ENCODE peak calls at places on chromosomes 6 and 20, in four cellular contexts. One of them, this sample, is unnamed.
A peak's percentile ranks its signal among the peaks of the same experiment; 100 is the strongest.

GRCh38 chr20:23164176-23164601 is 78.1 kb upstream of the CD93 start:
- DNase-seq in sigmoid colon: peak; percentile 61
- DNase-seq in tibial nerve: peak; percentile 3
- DNase-seq in A549: no peak
- DNase-seq in this sample: peak; percentile 71

GRCh38 chr20:7094438-7094997 is 327.0 kb downstream of the BMP2 start:
- DNase-seq in sigmoid colon: no peak
- DNase-seq in tibial nerve: no peak
- DNase-seq in A549: peak; percentile 47
- DNase-seq in this sample: peak; percentile 41

GRCh38 chr6:147132889-147133288 is 71.3 kb upstream of the STXBP5 start:
- DNase-seq in sigmoid colon: no peak
- DNase-seq in A549: no peak
- DNase-seq in tibial nerve: no peak
- DNase-seq in this sample: no peak

GRCh38 chr20:50385733-50386640 is 124.2 kb upstream of the PTPN1 start:
- DNase-seq in sigmoid colon: no peak
- DNase-seq in tibial nerve: no peak
- DNase-seq in A549: no peak
- DNase-seq in this sample: no peak

GRCh38 chr6:168737481-168737880 is 296.5 kb downstream of the SMOC2 start:
- DNase-seq in A549: peak; percentile 9
- DNase-seq in sigmoid colon: no peak
- DNase-seq in tibial nerve: no peak
- DNase-seq in this sample: no peak

GRCh38 chr6:296151-297122 is 4.2 kb downstream of the DUSP22 start:
- DNase-seq in A549: no peak
- DNase-seq in sigmoid colon: peak; percentile 72
- DNase-seq in tibial nerve: no peak
- DNase-seq in this sample: peak; percentile 55

GRCh38 chr6:170147832-170148708 is 142.8 kb downstream of the DLL1 start:
- DNase-seq in tibial nerve: no peak
- DNase-seq in A549: no peak
- DNase-seq in sigmoid colon: peak; percentile 56
- DNase-seq in this sample: peak; percentile 28

GRCh38 chr6:36099872-36100483 is 30.3 kb upstream of the MAPK13 start:
- DNase-seq in A549: no peak
- DNase-seq in sigmoid colon: no peak
- DNase-seq in tibial nerve: no peak
- DNase-seq in this sample: no peak

GRCh38 chr6:158686311-158686710 is 36.5 kb downstream of the SYTL3 start:
- DNase-seq in tibial nerve: no peak
- DNase-seq in A549: no peak
- DNase-seq in sigmoid colon: no peak
- DNase-seq in this sample: no peak

GRCh38 chr6:27124252-27124657 is 123.2 kb upstream of the PRSS16 start:
- DNase-seq in sigmoid colon: no peak
- DNase-seq in tibial nerve: no peak
- DNase-seq in A549: no peak
- DNase-seq in this sample: no peak

GRCh38 chr20:1798982-1799381 is 96.2 kb upstream of the SIRPA start:
- DNase-seq in sigmoid colon: no peak
- DNase-seq in A549: no peak
- DNase-seq in tibial nerve: no peak
- DNase-seq in this sample: no peak

GRCh38 chr20:16942702-16943101 is 194.5 kb downstream of the OTOR start:
- DNase-seq in tibial nerve: no peak
- DNase-seq in sigmoid colon: no peak
- DNase-seq in A549: no peak
- DNase-seq in this sample: no peak

GRCh38 chr6:132830236-132830799 is 15.9 kb downstream of the RPS12 start:
- DNase-seq in A549: peak; percentile 35
- DNase-seq in sigmoid colon: no peak
- DNase-seq in tibial nerve: no peak
- DNase-seq in this sample: no peak

GRCh38 chr6:47633141-47633540 is 65.2 kb upstream of the ADGRF4 start:
- DNase-seq in sigmoid colon: no peak
- DNase-seq in A549: peak; percentile 21
- DNase-seq in tibial nerve: no peak
- DNase-seq in this sample: no peak

GRCh38 chr6:155200012-155200411 is 63.8 kb upstream of the CLDN20 start:
- DNase-seq in sigmoid colon: no peak
- DNase-seq in A549: no peak
- DNase-seq in tibial nerve: no peak
- DNase-seq in this sample: no peak

GRCh38 chr6:56540950-56541600 is 101.6 kb downstream of the DST start:
- DNase-seq in sigmoid colon: no peak
- DNase-seq in tibial nerve: no peak
- DNase-seq in A549: no peak
- DNase-seq in this sample: no peak

GRCh38 chr20:49641683-49642649 is 71.7 kb downstream of the B4GALT5 start:
- DNase-seq in A549: no peak
- DNase-seq in tibial nerve: no peak
- DNase-seq in sigmoid colon: no peak
- DNase-seq in this sample: peak; percentile 49

GRCh38 chr6:98833101-98834059 is 994 bp upstream of the POU3F2 start:
- DNase-seq in tibial nerve: no peak
- DNase-seq in sigmoid colon: peak; percentile 64
- DNase-seq in A549: peak; percentile 56
- DNase-seq in this sample: no peak

GRCh38 chr20:17226410-17227198 is at the start of gene PCSK2:
- DNase-seq in A549: peak; percentile 31
- DNase-seq in tibial nerve: no peak
- DNase-seq in sigmoid colon: peak; percentile 63
- DNase-seq in this sample: peak; percentile 12

GRCh38 chr6:34557228-34557627 is 1.1 kb upstream of the SPDEF start:
- DNase-seq in sigmoid colon: no peak
- DNase-seq in A549: no peak
- DNase-seq in tibial nerve: no peak
- DNase-seq in this sample: no peak

GRCh38 chr6:47736083-47736700 is 37.8 kb downstream of the ADGRF4 start:
- DNase-seq in sigmoid colon: no peak
- DNase-seq in A549: no peak
- DNase-seq in tibial nerve: no peak
- DNase-seq in this sample: peak; percentile 27

GRCh38 chr6:112232845-112233256 is 21.5 kb downstream of the LAMA4 start:
- DNase-seq in tibial nerve: peak; percentile 49
- DNase-seq in sigmoid colon: peak; percentile 84
- DNase-seq in A549: no peak
- DNase-seq in this sample: no peak

GRCh38 chr6:169969372-169970099 is 218.1 kb downstream of the ERMARD start:
- DNase-seq in sigmoid colon: peak; percentile 46
- DNase-seq in tibial nerve: no peak
- DNase-seq in A549: no peak
- DNase-seq in this sample: no peak

GRCh38 chr20:36573103-36573797 is at the start of gene TGIF2:
- DNase-seq in sigmoid colon: peak; percentile 92
- DNase-seq in tibial nerve: peak; percentile 72
- DNase-seq in A549: peak; percentile 55
- DNase-seq in this sample: peak; percentile 87

GRCh38 chr20:11810316-11811130 is 107.2 kb upstream of the BTBD3 start:
- DNase-seq in sigmoid colon: no peak
- DNase-seq in A549: no peak
- DNase-seq in tibial nerve: no peak
- DNase-seq in this sample: no peak

GRCh38 chr20:40959325-40960092 is 69.1 kb upstream of the TOP1 start:
- DNase-seq in tibial nerve: no peak
- DNase-seq in A549: no peak
- DNase-seq in sigmoid colon: peak; percentile 22
- DNase-seq in this sample: no peak

GRCh38 chr6:131063028-131063763 is at the start of gene EPB41L2:
- DNase-seq in A549: peak; percentile 79
- DNase-seq in sigmoid colon: peak; percentile 94
- DNase-seq in tibial nerve: peak; percentile 80
- DNase-seq in this sample: peak; percentile 92

GRCh38 chr6:113018351-113019151 is 671.4 kb downstream of the RFPL4B start:
- DNase-seq in tibial nerve: peak; percentile 63
- DNase-seq in sigmoid colon: peak; percentile 55
- DNase-seq in A549: no peak
- DNase-seq in this sample: peak; percentile 27

GRCh38 chr6:150001295-150001990 is 23.9 kb downstream of the RAET1L start:
- DNase-seq in A549: no peak
- DNase-seq in sigmoid colon: no peak
- DNase-seq in tibial nerve: no peak
- DNase-seq in this sample: no peak

GRCh38 chr20:32437391-32438074 is 79.4 kb downstream of the ASXL1 start:
- DNase-seq in sigmoid colon: no peak
- DNase-seq in A549: peak; percentile 37
- DNase-seq in tibial nerve: no peak
- DNase-seq in this sample: no peak
- TF ChIP-seq EP300 in sigmoid colon: no peak
- TF ChIP-seq EP300 in A549: no peak
- TF ChIP-seq EP300 in tibial nerve: no peak
- TF ChIP-seq EP300 in this sample: no peak

GRCh38 chr6:1971612-1972011 is 273.8 kb downstream of the GMDS start:
- DNase-seq in tibial nerve: no peak
- DNase-seq in A549: no peak
- DNase-seq in sigmoid colon: no peak
- DNase-seq in this sample: no peak

GRCh38 chr6:1970151-1970561 is 275.2 kb downstream of the GMDS start:
- DNase-seq in sigmoid colon: no peak
- DNase-seq in A549: no peak
- DNase-seq in tibial nerve: no peak
- DNase-seq in this sample: no peak

DNA sequence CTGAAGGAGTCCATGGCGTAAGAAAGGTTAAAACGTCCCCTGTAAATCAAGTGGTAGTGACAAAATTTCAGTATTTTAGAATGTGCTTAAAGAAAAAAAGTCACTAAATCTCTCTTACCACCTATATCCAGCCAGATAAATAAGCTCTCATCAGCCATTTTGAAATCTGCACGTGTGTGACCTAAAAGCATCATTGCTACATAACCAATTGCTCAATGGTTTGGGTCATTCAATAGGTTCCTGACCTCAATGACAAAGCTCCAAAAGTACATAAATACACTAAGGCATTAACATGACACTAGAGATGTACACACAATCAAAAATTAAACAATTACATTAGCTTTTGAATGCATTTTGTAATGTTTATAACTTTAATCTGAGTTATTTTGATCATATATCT is 272.4 kb downstream of the GMDS start:
- DNase-seq in tibial nerve: no peak
- DNase-seq in A549: no peak
- DNase-seq in sigmoid colon: no peak
- DNase-seq in this sample: no peak
- H3K27ac ChIP-seq in tibial nerve: no peak overlapping the region
- H3K27ac ChIP-seq in A549: no peak overlapping the region
- H3K27ac ChIP-seq in sigmoid colon: no peak overlapping the region
- H3K27ac ChIP-seq in this sample: no peak overlapping the region

GRCh38 chr6:24229694-24230093 is 103.7 kb downstream of the NRSN1 start:
- DNase-seq in sigmoid colon: no peak
- DNase-seq in tibial nerve: no peak
- DNase-seq in A549: no peak
- DNase-seq in this sample: no peak

GRCh38 chr6:24231578-24231977 is 105.6 kb downstream of the NRSN1 start:
- DNase-seq in sigmoid colon: no peak
- DNase-seq in A549: no peak
- DNase-seq in tibial nerve: no peak
- DNase-seq in this sample: no peak

GRCh38 chr6:24225838-24226237 is 99.8 kb downstream of the NRSN1 start:
- DNase-seq in tibial nerve: no peak
- DNase-seq in A549: no peak
- DNase-seq in sigmoid colon: no peak
- DNase-seq in this sample: no peak

GRCh38 chr6:24228681-24229255 is 102.8 kb downstream of the NRSN1 start:
- DNase-seq in tibial nerve: no peak
- DNase-seq in sigmoid colon: no peak
- DNase-seq in A549: peak; percentile 12
- DNase-seq in this sample: no peak

DNA sequence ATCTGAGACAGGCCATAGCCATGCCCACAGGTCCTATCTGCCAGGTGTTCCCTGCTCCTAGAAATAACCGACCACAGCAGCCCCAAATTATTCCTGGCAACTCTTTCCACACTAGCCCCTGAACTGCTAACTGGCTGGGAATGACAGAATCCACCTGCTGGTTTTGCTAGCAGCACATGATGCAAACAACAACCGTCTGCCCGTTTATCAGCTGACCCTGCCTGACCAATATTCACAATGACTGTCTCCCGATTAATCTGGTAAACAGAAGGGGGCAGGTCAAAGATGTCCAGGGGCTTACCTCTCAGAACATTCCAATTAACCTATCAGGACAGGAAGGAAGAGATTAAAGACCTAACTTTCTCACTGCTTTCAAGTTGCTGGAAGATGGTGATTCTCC is 101.5 kb downstream of the NRSN1 start:
- DNase-seq in A549: no peak
- DNase-seq in sigmoid colon: no peak
- DNase-seq in tibial nerve: no peak
- DNase-seq in this sample: no peak
- H3K4me1 ChIP-seq in A549: peaks cover 14% of the 10 kb centered on the region
- H3K4me1 ChIP-seq in sigmoid colon: no peaks in the 10 kb centered on the region
- H3K4me1 ChIP-seq in tibial nerve: no peaks in the 10 kb centered on the region
- H3K4me1 ChIP-seq in this sample: no peaks in the 10 kb centered on the region

GRCh38 chr6:73790572-73790971 is 94.6 kb downstream of the CD109 start:
- DNase-seq in tibial nerve: no peak
- DNase-seq in A549: no peak
- DNase-seq in sigmoid colon: no peak
- DNase-seq in this sample: no peak

GRCh38 chr6:73798592-73798991 is 102.6 kb downstream of the CD109 start:
- DNase-seq in sigmoid colon: peak; percentile 86
- DNase-seq in A549: peak; percentile 57
- DNase-seq in tibial nerve: peak; percentile 75
- DNase-seq in this sample: peak; percentile 14

GRCh38 chr6:73797861-73798260 is 101.9 kb downstream of the CD109 start:
- DNase-seq in tibial nerve: no peak
- DNase-seq in sigmoid colon: no peak
- DNase-seq in A549: no peak
- DNase-seq in this sample: no peak

GRCh38 chr6:73796881-73797280 is 100.9 kb downstream of the CD109 start:
- DNase-seq in sigmoid colon: no peak
- DNase-seq in A549: no peak
- DNase-seq in tibial nerve: no peak
- DNase-seq in this sample: no peak

GRCh38 chr6:73792738-73793137 is 96.7 kb downstream of the CD109 start:
- DNase-seq in A549: no peak
- DNase-seq in tibial nerve: no peak
- DNase-seq in sigmoid colon: no peak
- DNase-seq in this sample: no peak
- TF ChIP-seq EP300 in A549: no peak
- TF ChIP-seq EP300 in tibial nerve: no peak
- TF ChIP-seq EP300 in sigmoid colon: no peak
- TF ChIP-seq EP300 in this sample: no peak

GRCh38 chr6:104227502-104227901 is 632.2 kb downstream of the HACE1 start:
- DNase-seq in tibial nerve: no peak
- DNase-seq in sigmoid colon: no peak
- DNase-seq in A549: no peak
- DNase-seq in this sample: no peak
- H3K27ac ChIP-seq in tibial nerve: no peak overlapping the region
- H3K27ac ChIP-seq in sigmoid colon: no peak overlapping the region
- H3K27ac ChIP-seq in A549: no peak overlapping the region
- H3K27ac ChIP-seq in this sample: no peak overlapping the region

GRCh38 chr6:166927942-166928643 is 28.3 kb downstream of the RNASET2 start:
- DNase-seq in A549: no peak
- DNase-seq in tibial nerve: no peak
- DNase-seq in sigmoid colon: no peak
- DNase-seq in this sample: no peak
- H3K4me1 ChIP-seq in A549: no peaks in the 10 kb centered on the region
- H3K4me1 ChIP-seq in tibial nerve: no peaks in the 10 kb centered on the region
- H3K4me1 ChIP-seq in sigmoid colon: no peaks in the 10 kb centered on the region
- H3K4me1 ChIP-seq in this sample: no peaks in the 10 kb centered on the region

GRCh38 chr6:119147101-119148053 is 68.9 kb upstream of the FAM184A start:
- DNase-seq in A549: peak; percentile 79
- DNase-seq in tibial nerve: peak; percentile 57
- DNase-seq in sigmoid colon: peak; percentile 74
- DNase-seq in this sample: peak; percentile 56
- TF ChIP-seq EP300 in A549: no peak
- TF ChIP-seq EP300 in tibial nerve: peak; percentile 28
- TF ChIP-seq EP300 in sigmoid colon: no peak
- TF ChIP-seq EP300 in this sample: no peak